ENCODE peak calls at places on chromosomes 11 and 22, in nine cellular contexts. O, K, L, D, F, J, B, Z and N are unnamed samples.

GRCh38 chr22:37209140-37209845 is 3.0 kb downstream of the SSTR3 start:
- DNase-seq in L (no peak), Z (peak; percentile 41), K (no peak), D (no peak), F (no peak), B (no peak), O (no peak), J (no peak), N (no peak)

GRCh38 chr22:40056163-40056958 is 61.6 kb downstream of the FAM83F start:
- DNase-seq in L (no peak), F (no peak), D (no peak), J (no peak), K (no peak), Z (no peak), B (no peak), O (no peak), N (no peak)

GRCh38 chr11:44327730-44328691 is 18.1 kb upstream of the ALX4 start:
- DNase-seq in O (no peak), L (no peak), J (no peak), F (no peak), K (no peak), D (no peak), B (no peak), Z (peak; percentile 52), N (no peak)

GRCh38 chr11:110065189-110065588 is 28.0 kb upstream of the ZC3H12C start:
- DNase-seq in K (no peak), B (no peak), L (no peak), Z (no peak), J (no peak), O (no peak), D (no peak), F (no peak), N (no peak)

GRCh38 chr22:48241658-48242057 is 1479.2 kb downstream of the TBC1D22A start:
- DNase-seq in B (no peak), F (no peak), D (no peak), J (no peak), Z (peak; percentile 77), L (no peak), K (no peak), O (no peak), N (no peak)

GRCh38 chr11:30454108-30454507 is 131.2 kb downstream of the ARL14EP start:
- DNase-seq in O (no peak), B (no peak), K (no peak), D (no peak), L (no peak), Z (no peak), F (no peak), J (no peak), N (no peak)

GRCh38 chr11:58745705-58746364 is 14.1 kb upstream of the GLYAT start:
- DNase-seq in F (no peak), Z (no peak), K (no peak), D (no peak), L (no peak), B (no peak), J (no peak), O (no peak), N (no peak)

GRCh38 chr11:26950260-26950719 is 43.6 kb upstream of the FIBIN start:
- DNase-seq in K (no peak), B (no peak), Z (no peak), F (peak; percentile 31), D (no peak), J (no peak), L (peak; percentile 25), O (no peak), N (no peak)

GRCh38 chr11:64745219-64745522 is 1.2 kb upstream of the RASGRP2 start:
- DNase-seq in O (peak; percentile 61), B (peak; percentile 75), L (peak; percentile 59), F (peak; percentile 75), D (peak; percentile 70), Z (peak; percentile 100), K (no peak), J (no peak), N (peak; percentile 97)
- H3K4me1 ChIP-seq in O (peaks cover 30% of the 10 kb centered on the region), B (peaks cover 38% of the 10 kb centered on the region), L (peaks cover 19% of the 10 kb centered on the region), F (peaks cover 17% of the 10 kb centered on the region), D (peaks cover 19% of the 10 kb centered on the region), Z (peaks cover 30% of the 10 kb centered on the region), K (peaks cover 26% of the 10 kb centered on the region), J (peaks cover 34% of the 10 kb centered on the region), N (no peaks in the 10 kb centered on the region)

GRCh38 chr22:31284241-31284745 is 8.0 kb downstream of the PIK3IP1 start:
- DNase-seq in J (no peak), D (no peak), K (no peak), L (no peak), F (no peak), B (no peak), Z (no peak), O (no peak), N (no peak)

GRCh38 chr22:31281733-31282132 is 10.6 kb downstream of the PIK3IP1 start:
- DNase-seq in J (no peak), Z (no peak), O (no peak), L (no peak), K (no peak), D (no peak), B (no peak), F (no peak), N (no peak)

GRCh38 chr22:31286360-31287255 is 5.7 kb downstream of the PIK3IP1 start:
- DNase-seq in Z (no peak), J (no peak), O (peak; percentile 42), D (no peak), L (peak; percentile 45), B (peak; percentile 67), F (no peak), K (no peak), N (no peak)

GRCh38 chr22:31282748-31283468 is 9.4 kb downstream of the PIK3IP1 start:
- DNase-seq in O (no peak), J (no peak), L (no peak), K (no peak), D (no peak), F (no peak), Z (no peak), B (no peak), N (no peak)

DNA sequence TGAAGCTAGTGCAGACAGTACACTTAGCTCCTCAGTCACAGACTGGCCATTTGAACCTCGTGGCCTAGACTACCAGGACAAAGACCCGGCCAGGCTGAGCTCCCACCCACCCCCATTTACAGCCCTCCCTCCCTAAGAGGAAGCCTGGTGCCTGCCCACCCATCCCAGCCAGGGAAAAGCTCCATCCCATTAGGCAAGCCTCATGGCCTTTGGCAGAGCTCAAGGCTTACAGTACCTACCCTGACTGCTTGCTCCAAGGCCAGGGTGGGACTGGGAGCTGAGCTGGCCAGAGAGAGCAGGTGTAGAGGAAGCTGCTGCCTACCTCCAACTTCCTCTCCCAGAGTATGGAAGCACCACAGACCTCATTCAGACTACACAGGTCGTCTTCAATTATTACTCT is 7.5 kb downstream of the PIK3IP1 start:
- DNase-seq in F (no peak), B (no peak), L (no peak), D (no peak), O (no peak), Z (no peak), K (no peak), J (no peak), N (no peak)
- H3K4me3 ChIP-seq in F (no peak overlapping the region), B (no peak overlapping the region), L (no peak overlapping the region), D (no peak overlapping the region), O (peak overlapping the region; percentile 19), Z (peak overlapping the region; percentile 40), K (no peak overlapping the region), J (no peak overlapping the region), N (peak overlapping the region; percentile 12)

GRCh38 chr11:130671801-130672700 is 223.6 kb downstream of the ADAMTS15 start:
- DNase-seq in Z (no peak), K (no peak), D (no peak), F (no peak), O (no peak), B (peak; percentile 76), J (peak; percentile 88), L (peak; percentile 33), N (no peak)

GRCh38 chr11:130670200-130670599 is 221.8 kb downstream of the ADAMTS15 start:
- DNase-seq in F (no peak), B (no peak), O (no peak), D (no peak), Z (no peak), J (no peak), L (no peak), K (no peak), N (no peak)

GRCh38 chr11:130668751-130669150 is 220.3 kb downstream of the ADAMTS15 start:
- DNase-seq in K (no peak), Z (no peak), J (no peak), L (no peak), F (no peak), B (no peak), D (no peak), O (no peak), N (no peak)

GRCh38 chr11:130666781-130667251 is 218.4 kb downstream of the ADAMTS15 start:
- DNase-seq in K (no peak), F (no peak), J (no peak), B (no peak), O (no peak), Z (no peak), L (no peak), D (no peak), N (no peak)
- TF ChIP-seq CTCF in K (peak; percentile 7), F (no peak), J (no peak), B (no peak), O (no peak), Z (no peak), L (no peak), D (peak; percentile 36), N (peak; percentile 5)

GRCh38 chr11:75325713-75326438 is 25.6 kb downstream of the ARRB1 start:
- DNase-seq in D (no peak), J (peak; percentile 76), L (peak; percentile 71), O (no peak), K (peak; percentile 71), F (no peak), Z (no peak), B (peak; percentile 77), N (no peak)

GRCh38 chr11:75324740-75325139 is 26.7 kb downstream of the ARRB1 start:
- DNase-seq in K (no peak), B (no peak), J (no peak), D (no peak), F (no peak), L (no peak), Z (no peak), O (no peak), N (no peak)

GRCh38 chr11:75326439-75326810 is 25.0 kb downstream of the ARRB1 start:
- DNase-seq in L (no peak), O (no peak), Z (no peak), F (no peak), D (no peak), K (no peak), B (no peak), J (no peak), N (no peak)

GRCh38 chr11:75323609-75324008 is 27.9 kb downstream of the ARRB1 start:
- DNase-seq in K (no peak), F (no peak), O (no peak), Z (no peak), D (no peak), J (peak; percentile 81), B (peak; percentile 80), L (peak; percentile 75), N (no peak)

DNA sequence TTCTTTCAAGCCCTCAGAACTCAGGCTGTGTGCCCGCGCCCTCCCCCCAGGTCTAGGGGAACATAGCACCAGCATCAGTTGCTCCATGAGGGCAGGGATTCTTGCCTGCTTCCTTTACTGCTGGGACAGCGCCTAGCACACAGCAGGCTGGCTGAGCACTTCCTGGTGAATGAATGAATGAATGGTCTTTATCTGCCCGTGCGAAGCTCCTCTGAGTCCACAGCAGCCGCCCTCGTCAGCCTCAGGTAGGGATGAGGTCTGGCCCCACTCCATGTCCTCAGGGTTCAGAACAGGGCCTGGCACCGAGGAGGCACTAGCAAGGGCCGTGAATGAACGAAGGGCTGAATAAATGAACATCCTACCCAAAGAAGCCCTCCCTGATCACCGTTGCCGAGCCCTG is 27.3 kb downstream of the ARRB1 start:
- DNase-seq in K (no peak), L (no peak), B (no peak), F (no peak), Z (no peak), O (no peak), J (no peak), D (no peak), N (no peak)
- H3K4me1 ChIP-seq in K (peaks cover 57% of the 10 kb centered on the region), L (peaks cover 48% of the 10 kb centered on the region), B (peaks cover 82% of the 10 kb centered on the region), F (peaks cover 38% of the 10 kb centered on the region), Z (peaks cover 10% of the 10 kb centered on the region), O (peaks cover 45% of the 10 kb centered on the region), J (peaks cover 50% of the 10 kb centered on the region), D (peaks cover 17% of the 10 kb centered on the region), N (peaks cover 9% of the 10 kb centered on the region)